ENCODE peak calls at places on chromosomes 13 and 19, in six cellular contexts. M, D, I, L, C and J are unnamed samples.

GRCh38 chr13:43574601-43575000 is 212.2 kb downstream of the ENOX1 start:
- DNase-seq in I (no peak), D (no peak), M (no peak), C (no peak), L (no peak), J (no peak)

GRCh38 chr19:34088292-34088691 is 84.0 kb upstream of the LSM14A start:
- DNase-seq in L (no peak), I (no peak), D (no peak), C (no peak), M (no peak), J (no peak)

GRCh38 chr19:45670670-45671453 is 2.8 kb downstream of the GIPR start:
- DNase-seq in M (no peak), L (no peak), D (peak; percentile 48), I (peak; percentile 18), C (peak; percentile 61), J (peak; percentile 77)

GRCh38 chr13:111531505-111531904 is 211.1 kb downstream of the TEX29 start:
- DNase-seq in C (no peak), D (no peak), M (no peak), L (no peak), I (peak; percentile 25), J (no peak)

GRCh38 chr19:10583021-10583776 is 3.9 kb downstream of the AP1M2 start:
- DNase-seq in M (no peak), L (no peak), D (no peak), C (no peak), I (peak; percentile 29), J (no peak)

GRCh38 chr13:40484101-40484800 is 182.2 kb downstream of the FOXO1 start:
- DNase-seq in I (no peak), L (no peak), D (no peak), M (no peak), C (no peak), J (no peak)

GRCh38 chr19:33532859-33533455 is 11.4 kb upstream of the PEPD start:
- DNase-seq in D (no peak), M (no peak), L (no peak), I (no peak), C (no peak), J (no peak)

GRCh38 chr13:41050041-41050440 is 11.3 kb upstream of the WBP4 start:
- DNase-seq in I (no peak), M (no peak), D (no peak), C (no peak), L (no peak), J (no peak)